ENCODE peak calls at places on chromosomes 11 and 22, in four cellular contexts. X, K, Y and V are unnamed samples. For H3K4me1 and H3K9me3, the result is how much of the 10 kb centered on the place peaks cover.

GRCh38 chr11:65530157-65530496 is 5.2 kb downstream of the SCYL1 start:
- DNase-seq in Y (no peak), K (no peak), X (no peak), V (no peak)

GRCh38 chr11:93143186-93143585 is 54.6 kb downstream of the SLC36A4 start:
- DNase-seq in K (no peak), X (no peak), Y (no peak), V (no peak)

GRCh38 chr11:11467278-11467677 is 114.2 kb upstream of the CSNK2A3 start:
- DNase-seq in Y (no peak), X (no peak), K (no peak), V (no peak)

GRCh38 chr11:58576792-58577440 is 1.3 kb upstream of the LPXN start:
- DNase-seq in K (no peak), Y (no peak), X (no peak), V (no peak)

GRCh38 chr11:503179-503981 is 3.7 kb downstream of the RNH1 start:
- DNase-seq in X (peak), K (no peak), Y (no peak), V (peak)

GRCh38 chr11:13939952-13940610 is 22.4 kb upstream of the SPON1 start:
- DNase-seq in X (no peak), K (no peak), Y (peak), V (no peak)

GRCh38 chr22:32698926-32699619 is 102.4 kb upstream of the TIMP3 start:
- DNase-seq in X (no peak), Y (no peak), K (no peak), V (peak)

GRCh38 chr11:8735094-8735493 is 52.5 kb downstream of the RPL27A start:
- DNase-seq in X (no peak), K (no peak), Y (no peak), V (no peak)

GRCh38 chr22:20582171-20582511 is 74.7 kb downstream of the MED15 start:
- DNase-seq in X (no peak), Y (no peak), K (no peak), V (no peak)

GRCh38 chr11:125662689-125663088 is 18.0 kb downstream of the ACRV1 start:
- DNase-seq in K (no peak), Y (no peak), X (no peak), V (no peak)

GRCh38 chr11:58727415-58727797 is 4.3 kb downstream of the GLYAT start:
- DNase-seq in K (no peak), X (no peak), Y (no peak), V (no peak)

GRCh38 chr11:60768202-60768601 is 11.5 kb downstream of the MS4A15 start:
- DNase-seq in Y (no peak), K (peak), X (no peak), V (no peak)

GRCh38 chr11:116501728-116502127 is 271.1 kb downstream of the BUD13 start:
- DNase-seq in Y (no peak), K (no peak), X (no peak), V (no peak)

GRCh38 chr22:49670610-49671330 is 156.9 kb downstream of the BRD1 start:
- DNase-seq in K (peak), X (no peak), Y (no peak), V (no peak)

GRCh38 chr11:69587454-69588081 is 53.4 kb upstream of the CCND1 start:
- DNase-seq in X (no peak), Y (no peak), K (no peak), V (no peak)

GRCh38 chr22:23431337-23432072 is 148.6 kb downstream of the IGLL1 start:
- DNase-seq in Y (no peak), K (no peak), X (no peak), V (no peak)

GRCh38 chr11:119188067-119188466 is 2.8 kb downstream of the NHERF4 start:
- DNase-seq in Y (no peak), X (no peak), K (no peak), V (no peak)

GRCh38 chr22:39254789-39255298 is 10.1 kb upstream of the PDGFB start:
- DNase-seq in K (peak), Y (no peak), X (no peak), V (peak)

GRCh38 chr11:9385288-9385902 is 943 bp downstream of the IPO7 start:
- DNase-seq in Y (peak), X (no peak), K (no peak), V (no peak)

GRCh38 chr11:12103411-12104225 is 6.8 kb upstream of the MICAL2 start:
- DNase-seq in X (peak), Y (no peak), K (no peak), V (peak)

GRCh38 chr22:19844423-19845368 is 10.0 kb downstream of the GNB1L start:
- DNase-seq in Y (no peak), X (peak), K (peak), V (peak)

GRCh38 chr22:50694766-50695420 is 22.3 kb downstream of the SHANK3 start:
- DNase-seq in X (no peak), K (peak), Y (no peak), V (peak)

GRCh38 chr11:57798905-57799559 is 37.4 kb downstream of the CTNND1 start:
- DNase-seq in K (no peak), Y (peak), X (peak), V (no peak)

GRCh38 chr22:29820941-29821789 is 16.9 kb downstream of the ASCC2 start:
- DNase-seq in K (peak), Y (peak), X (peak), V (peak)

GRCh38 chr11:84384637-84385227 is 1098.6 kb upstream of the CCDC90B start:
- DNase-seq in X (peak), Y (peak), K (no peak), V (peak)

GRCh38 chr11:133966924-133967598 is 10.3 kb upstream of the IGSF9B start:
- DNase-seq in X (no peak), K (peak), Y (peak), V (peak)

GRCh38 chr11:72446929-72447753 is 12.8 kb upstream of the CLPB start:
- DNase-seq in K (no peak), X (no peak), Y (peak), V (no peak)

DNA sequence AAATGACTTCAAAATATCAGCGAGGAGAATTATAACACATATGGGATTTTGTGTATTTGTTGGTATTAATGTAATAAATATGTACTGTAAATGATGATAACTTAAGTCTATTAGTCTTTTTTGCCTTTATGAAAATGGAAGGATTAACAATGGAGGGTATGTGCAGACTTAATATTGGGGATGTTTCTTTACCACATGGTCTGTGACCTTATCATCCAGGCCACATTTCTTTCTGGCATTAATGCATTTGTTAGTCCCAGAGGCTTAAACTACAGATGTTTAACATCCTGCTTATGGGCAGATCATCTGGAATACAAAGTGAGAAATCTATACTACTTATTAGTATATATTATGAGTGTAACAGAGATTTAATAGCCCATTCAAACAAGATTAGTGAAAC is 64.6 kb downstream of the SOX6 start:
- DNase-seq in Y (no peak), K (no peak), X (no peak), V (no peak)
- H3K4me1 ChIP-seq in Y (under half), K (under half), X (under half), V (under half)

DNA sequence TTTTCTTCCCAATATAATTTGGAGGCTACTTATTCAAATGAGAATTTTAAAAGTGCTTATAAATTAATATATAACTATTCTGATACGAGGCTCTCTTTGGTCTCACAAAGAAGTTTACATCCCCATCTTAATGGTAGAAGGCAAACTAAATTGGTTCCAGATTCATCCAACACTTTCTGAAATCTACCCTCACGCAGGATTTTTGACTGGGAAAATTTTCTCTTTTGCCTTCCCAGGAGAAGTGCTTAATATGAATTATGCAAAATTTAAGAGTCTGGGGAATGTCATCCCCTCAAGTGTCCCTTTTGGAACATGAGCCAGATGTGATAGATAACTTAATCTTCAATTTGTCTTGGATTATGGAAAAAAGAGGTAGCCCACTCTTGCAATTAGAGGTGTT is at the start of gene OR4C11:
- DNase-seq in Y (no peak), X (no peak), K (no peak), V (no peak)
- H3K9me3 ChIP-seq in Y (under half), X (under half), K (under half), V (under half)

GRCh38 chr11:35159111-35159510 is 20.1 kb downstream of the CD44 start:
- DNase-seq in K (no peak), Y (no peak), X (no peak), V (no peak)

GRCh38 chr11:35163209-35163608 is 24.2 kb downstream of the CD44 start:
- DNase-seq in K (no peak), Y (no peak), X (no peak), V (no peak)

GRCh38 chr11:35162795-35163194 is 23.8 kb downstream of the CD44 start:
- DNase-seq in X (no peak), K (no peak), Y (no peak), V (no peak)

GRCh38 chr11:35160248-35160820 is 21.4 kb downstream of the CD44 start:
- DNase-seq in K (no peak), Y (no peak), X (no peak), V (no peak)

DNA sequence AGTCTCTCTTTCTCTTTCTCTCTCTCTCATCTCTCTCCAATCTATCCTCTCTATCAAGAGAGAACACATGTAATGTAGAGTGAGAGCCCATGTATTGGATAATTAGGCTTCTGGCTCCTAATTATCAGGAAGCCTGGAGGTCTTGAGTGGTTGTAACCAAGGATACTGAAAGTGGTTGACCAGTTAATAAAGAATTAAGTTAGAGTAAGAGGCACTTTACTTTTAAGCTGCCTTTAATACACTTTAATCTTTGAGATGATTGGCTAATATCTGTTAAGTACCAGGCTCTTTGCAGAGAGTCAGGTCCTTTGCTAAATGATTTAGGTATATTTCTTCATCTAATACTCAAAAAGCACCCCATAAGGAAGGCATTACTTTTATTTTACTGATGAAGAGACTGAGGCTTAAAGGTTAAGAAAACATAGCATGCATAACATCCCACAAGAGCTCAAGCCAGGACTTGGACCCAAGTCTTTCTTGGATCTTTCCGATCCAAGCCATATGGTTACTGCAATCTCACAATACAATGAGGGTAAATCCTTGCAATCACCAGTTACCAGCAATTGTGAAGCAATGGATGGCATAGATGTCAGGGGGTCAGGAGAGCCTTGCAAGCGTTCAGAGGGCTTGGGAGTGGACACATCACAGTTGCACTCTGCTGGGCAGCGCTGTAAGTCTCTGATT is 22.1 kb downstream of the CD44 start:
- DNase-seq in K (no peak), X (no peak), Y (no peak), V (no peak)
- H3K4me1 ChIP-seq in K (under half), X (under half), Y (under half), V (under half)

DNA sequence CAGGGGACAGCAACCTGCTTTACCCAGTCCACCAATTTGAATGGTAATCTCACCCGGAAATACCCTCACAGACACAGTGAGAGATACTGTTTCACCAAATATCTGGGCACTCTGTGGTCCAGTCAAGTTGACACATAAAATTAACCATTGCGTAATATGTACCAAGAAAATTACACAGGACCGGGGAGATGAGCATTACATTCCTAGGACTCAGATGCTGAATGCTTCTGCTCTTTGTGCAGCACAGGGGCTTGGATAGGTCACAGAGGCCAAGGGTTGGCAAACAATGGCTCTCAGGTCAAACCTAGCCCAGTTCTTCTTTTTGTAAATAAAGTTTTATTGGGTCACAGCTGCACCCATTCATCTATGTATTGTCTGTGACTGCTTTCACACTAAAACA is 557.2 kb downstream of the MN1 start:
- DNase-seq in X (no peak), Y (no peak), K (no peak), V (no peak)
- H3K9me3 ChIP-seq in X (under half), Y (under half), K (under half), V (under half)

DNA sequence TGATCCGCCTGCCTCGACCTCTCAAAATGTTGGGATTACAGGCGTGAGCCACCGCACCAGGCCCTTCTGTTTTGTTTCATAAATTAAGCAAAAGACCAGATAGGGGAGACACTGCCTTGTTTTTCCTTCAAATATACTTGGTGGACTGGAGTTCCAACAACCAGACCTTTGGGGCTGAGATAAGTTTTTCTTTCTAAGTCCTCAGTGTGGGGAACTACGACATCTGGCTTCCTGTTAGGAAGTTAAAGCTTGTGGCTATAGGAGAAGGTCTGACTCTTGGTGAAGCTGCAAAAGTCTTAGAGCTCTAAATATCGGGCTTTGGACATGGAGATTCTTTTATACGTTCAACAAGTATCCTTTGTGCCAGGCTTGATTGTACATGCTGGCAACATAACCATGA is 64.1 kb upstream of the EED start:
- DNase-seq in X (no peak), K (no peak), Y (no peak), V (no peak)
- H3K4me1 ChIP-seq in X (under half), K (under half), Y (under half), V (under half)